ENCODE peak calls at places on chromosomes 12 and 14, in five cellular contexts. N is neuronal stem cell, K is mesenchymal stem cell, U is H9, T is H1. Y is an unnamed sample.

GRCh38 chr12:98869886-98870285 is 224.8 kb downstream of the APAF1 start:
- DNase-seq in U (no peak), T (no peak), K (no peak), N (no peak), Y (no peak)

GRCh38 chr12:53098354-53098981 is 1.0 kb downstream of the IGFBP6 start:
- DNase-seq in U (peak; percentile 29), K (peak; percentile 57), N (no peak), T (no peak), Y (peak; percentile 82)

GRCh38 chr12:64412458-64412857 is 8.3 kb downstream of the XPOT start:
- DNase-seq in T (no peak), K (no peak), N (no peak), U (no peak), Y (no peak)

GRCh38 chr14:37063467-37064240 is 108.8 kb downstream of the SLC25A21 start:
- DNase-seq in K (no peak), U (no peak), T (no peak), N (no peak), Y (no peak)

GRCh38 chr12:71447691-71448660 is 8.4 kb downstream of the LGR5 start:
- DNase-seq in K (peak; percentile 3), T (no peak), U (no peak), N (no peak), Y (no peak)

GRCh38 chr12:116094475-116094874 is 183.0 kb downstream of the MED13L start:
- DNase-seq in N (no peak), U (no peak), K (no peak), T (no peak), Y (no peak)

GRCh38 chr12:58174316-58174715 is 232.9 kb downstream of the ATP23 start:
- DNase-seq in K (no peak), U (no peak), N (no peak), T (no peak), Y (no peak)

GRCh38 chr14:24238123-24238522 is 4.3 kb downstream of the TINF2 start:
- DNase-seq in U (no peak), K (no peak), T (no peak), N (no peak), Y (no peak)

GRCh38 chr12:4281173-4281654 is 7.7 kb downstream of the CCND2 start:
- DNase-seq in U (no peak), K (no peak), N (no peak), T (no peak), Y (no peak)

GRCh38 chr14:102479777-102480176 is 29.8 kb downstream of the ANKRD9 start:
- DNase-seq in N (no peak), U (no peak), T (no peak), K (peak; percentile 17), Y (no peak)

GRCh38 chr12:117300131-117300530 is 61.3 kb downstream of the NOS1 start:
- DNase-seq in U (no peak), K (no peak), T (no peak), N (no peak), Y (no peak)

GRCh38 chr14:80862983-80863382 is 78.6 kb downstream of the CEP128 start:
- DNase-seq in K (no peak), U (no peak), T (no peak), N (no peak), Y (no peak)

GRCh38 chr14:70045296-70045695 is 143.5 kb downstream of the SLC8A3 start:
- DNase-seq in K (no peak), N (no peak), U (no peak), T (no peak), Y (no peak)

GRCh38 chr12:40986031-40986430 is 202.1 kb upstream of the PDZRN4 start:
- DNase-seq in T (no peak), U (no peak), N (no peak), K (no peak), Y (no peak)

GRCh38 chr14:65949711-65950516 is 536.3 kb upstream of the CCDC196 start:
- DNase-seq in N (no peak), U (no peak), K (no peak), T (no peak), Y (peak; percentile 12)

GRCh38 chr14:88554458-88555286 is at the start of gene PTPN21:
- DNase-seq in T (no peak), K (peak; percentile 77), U (peak; percentile 77), N (peak; percentile 70), Y (peak; percentile 64)

GRCh38 chr12:94831081-94831747 is 172.3 kb downstream of the NDUFA12 start:
- DNase-seq in U (no peak), K (no peak), T (no peak), N (no peak), Y (no peak)

GRCh38 chr12:86249276-86249675 is 6.9 kb downstream of the MGAT4C start:
- DNase-seq in N (no peak), T (no peak), K (no peak), U (no peak), Y (no peak)

GRCh38 chr14:77041837-77042557 is 13.5 kb upstream of the IRF2BPL start:
- DNase-seq in T (no peak), U (no peak), K (peak; percentile 88), N (no peak), Y (peak; percentile 98)

GRCh38 chr12:31206038-31206670 is 119.8 kb downstream of the SINHCAF start:
- DNase-seq in N (no peak), T (no peak), U (peak; percentile 41), K (peak; percentile 71), Y (peak; percentile 41)

GRCh38 chr12:131260970-131261369 is 307.3 kb downstream of the ADGRD1 start:
- DNase-seq in U (no peak), K (no peak), N (no peak), T (no peak), Y (no peak)

GRCh38 chr12:68122236-68122920 is 37.2 kb downstream of the IFNG start:
- DNase-seq in N (no peak), T (no peak), U (no peak), K (no peak), Y (no peak)

GRCh38 chr12:68119724-68120211 is 39.8 kb downstream of the IFNG start:
- DNase-seq in U (no peak), K (no peak), T (no peak), N (no peak), Y (no peak)

GRCh38 chr12:68119250-68119649 is 40.3 kb downstream of the IFNG start:
- DNase-seq in U (no peak), N (no peak), K (no peak), T (no peak), Y (no peak)

GRCh38 chr12:68118096-68118755 is 41.3 kb downstream of the IFNG start:
- DNase-seq in K (no peak), T (no peak), U (peak; percentile 59), N (no peak), Y (no peak)

DNA sequence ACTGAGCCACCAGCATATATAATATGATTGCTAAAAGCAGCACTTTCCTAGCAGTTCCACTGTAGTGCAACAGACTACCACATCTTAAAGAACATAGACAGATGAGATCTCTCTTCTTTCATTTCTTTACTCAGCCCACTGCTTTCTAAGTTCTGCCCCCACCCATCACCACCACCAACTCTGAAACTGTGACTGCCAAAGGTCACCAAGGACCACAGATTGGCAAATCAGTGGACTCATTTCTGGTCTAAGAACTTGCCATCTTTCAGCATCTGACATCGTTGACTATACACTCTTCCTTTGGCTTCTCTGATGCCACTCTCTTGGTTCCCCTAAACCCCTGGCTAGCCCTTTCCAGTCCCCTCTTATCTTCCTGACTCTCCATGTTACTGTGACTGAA is 38.4 kb downstream of the IFNG start:
- DNase-seq in T (no peak), N (no peak), K (no peak), U (no peak), Y (no peak)
- H4K91ac ChIP-seq in T (no peak overlapping the region), N (no peak overlapping the region), K (no peak overlapping the region), U (no peak overlapping the region), Y (no peak overlapping the region)

GRCh38 chr12:67070307-67070600 is 198.9 kb upstream of the CAND1 start:
- DNase-seq in K (no peak), T (no peak), U (no peak), N (no peak), Y (no peak)

GRCh38 chr12:67067453-67068203 is 201.5 kb upstream of the CAND1 start:
- DNase-seq in T (no peak), K (no peak), N (no peak), U (peak; percentile 38), Y (no peak)

GRCh38 chr12:67068204-67068731 is 200.9 kb upstream of the CAND1 start:
- DNase-seq in T (peak; percentile 7), U (peak; percentile 71), N (peak; percentile 42), K (peak; percentile 14), Y (no peak)

GRCh38 chr12:67069451-67070306 is 199.5 kb upstream of the CAND1 start:
- DNase-seq in T (peak; percentile 57), N (peak; percentile 66), K (peak; percentile 17), U (peak; percentile 82), Y (no peak)

DNA sequence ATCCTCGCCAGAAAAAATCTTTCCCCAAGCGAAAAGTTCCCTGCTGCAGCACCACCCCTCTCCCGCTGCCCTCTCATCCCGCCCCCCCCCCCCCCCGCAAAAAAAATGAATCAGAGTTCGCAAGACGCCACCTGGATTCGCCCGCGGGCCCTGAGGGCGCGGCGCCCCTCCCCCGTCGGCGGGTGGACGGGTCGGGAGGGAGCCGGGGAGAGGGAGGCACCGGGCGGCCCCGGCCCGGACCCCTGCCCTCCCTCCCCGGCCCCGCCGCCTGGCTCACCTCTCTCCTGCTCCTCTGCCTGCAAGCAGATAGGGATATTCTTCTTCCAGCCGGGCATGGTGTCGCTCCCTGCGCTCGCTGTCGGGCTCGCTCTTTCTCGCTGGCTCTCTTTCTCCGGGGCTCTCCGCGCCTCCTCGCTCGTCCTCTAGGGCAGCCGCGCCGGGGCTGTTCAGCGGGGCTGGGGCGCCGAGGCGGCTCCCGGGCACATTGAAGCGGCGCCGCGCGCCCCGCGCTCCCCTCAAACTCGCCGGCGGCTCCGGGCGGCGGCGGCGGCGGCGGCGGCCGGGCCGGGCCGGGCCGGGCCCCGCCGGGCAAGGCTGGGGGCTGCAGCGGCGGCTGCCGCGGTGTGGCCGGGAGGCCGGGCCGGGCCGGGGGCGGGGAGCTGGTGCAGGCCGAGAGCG is 200.2 kb upstream of the CAND1 start:
- DNase-seq in K (peak; percentile 46), U (peak; percentile 74), N (peak; percentile 66), T (peak; percentile 25), Y (peak; percentile 7)
- H4K91ac ChIP-seq in K (no peak overlapping the region), U (no peak overlapping the region), N (no peak overlapping the region), T (no peak overlapping the region), Y (no peak overlapping the region)

GRCh38 chr12:56751712-56752598 is at the start of gene PRIM1:
- DNase-seq in T (peak; percentile 64), K (peak; percentile 79), U (peak; percentile 90), N (peak; percentile 85), Y (peak; percentile 66)
- H4K91ac ChIP-seq in T (peak within 1 kb of the TSS; percentile 91), K (no peak within 1 kb of the TSS), U (peak within 1 kb of the TSS; percentile 17), N (no peak within 1 kb of the TSS), Y (peak within 1 kb of the TSS; percentile 79)

DNA sequence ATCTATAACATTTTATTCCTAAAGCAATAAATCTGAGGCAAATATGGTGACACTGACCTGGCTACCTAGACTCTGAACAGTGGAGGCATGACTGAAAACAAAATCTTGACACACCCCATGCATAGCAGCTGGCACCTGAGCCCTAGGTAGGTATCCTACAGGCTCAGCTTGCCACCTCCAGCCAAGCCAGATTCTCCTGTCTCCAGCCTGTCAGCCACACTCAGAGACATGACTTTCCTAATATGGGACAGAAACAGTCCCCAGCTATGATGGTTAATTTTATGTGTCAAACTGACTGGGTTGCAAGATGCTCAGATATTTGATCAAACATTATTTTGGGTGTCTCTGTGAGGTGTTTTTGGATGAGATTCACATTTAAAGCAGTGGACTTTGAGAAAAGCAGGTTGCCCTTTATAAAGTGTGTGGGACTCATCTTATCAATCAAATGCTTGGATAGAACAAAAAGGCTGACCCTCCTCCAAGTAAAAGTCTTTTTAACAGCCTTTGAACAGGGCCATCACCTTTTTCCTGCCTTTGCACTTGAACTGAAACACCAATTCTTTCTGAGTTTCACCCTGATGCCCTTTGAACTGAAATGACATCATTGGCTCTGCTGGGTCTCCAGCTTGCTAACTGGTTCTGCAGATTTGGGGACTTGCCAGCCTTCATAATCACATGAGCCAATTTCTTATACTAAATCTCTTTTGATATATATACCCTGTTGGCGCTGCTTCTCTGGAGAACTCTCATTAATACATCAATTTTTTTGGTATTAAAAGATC is 125.4 kb downstream of the LLPH start:
- DNase-seq in K (no peak), T (no peak), U (no peak), N (no peak), Y (no peak)
- H4K91ac ChIP-seq in K (no peak overlapping the region), T (no peak overlapping the region), U (no peak overlapping the region), N (no peak overlapping the region), Y (no peak overlapping the region)